ENCODE peak calls at places on chromosomes 13 and 19, in four cellular contexts. One of them, this sample, is unnamed.

GRCh38 chr19:30224689-30225606 is 147.2 kb upstream of the ZNF536 start:
- DNase-seq in fibroblast of lung: no peak
- DNase-seq in PC-3: no peak
- DNase-seq in neuronal stem cell: no peak
- DNase-seq in this sample: no peak

GRCh38 chr13:100666124-100666523 is 8.5 kb downstream of the TMTC4 start:
- DNase-seq in PC-3: no peak
- DNase-seq in fibroblast of lung: no peak
- DNase-seq in neuronal stem cell: no peak
- DNase-seq in this sample: no peak

GRCh38 chr19:27746691-27747380 is 1466.1 kb downstream of the UQCRFS1 start:
- DNase-seq in PC-3: peak; percentile 12
- DNase-seq in neuronal stem cell: no peak
- DNase-seq in fibroblast of lung: peak; percentile 38
- DNase-seq in this sample: no peak

GRCh38 chr13:112143046-112143752 is 76.2 kb downstream of the SOX1 start:
- DNase-seq in neuronal stem cell: no peak
- DNase-seq in fibroblast of lung: no peak
- DNase-seq in PC-3: no peak
- DNase-seq in this sample: peak; percentile 1

GRCh38 chr13:95075506-95075905 is 225.7 kb downstream of the ABCC4 start:
- DNase-seq in fibroblast of lung: no peak
- DNase-seq in PC-3: no peak
- DNase-seq in neuronal stem cell: no peak
- DNase-seq in this sample: no peak

GRCh38 chr13:91311491-91311890 is 36.0 kb upstream of the MIR17HG start:
- DNase-seq in neuronal stem cell: no peak
- DNase-seq in PC-3: no peak
- DNase-seq in fibroblast of lung: no peak
- DNase-seq in this sample: no peak

GRCh38 chr19:6610934-6611370 is 20.0 kb upstream of the CD70 start:
- DNase-seq in neuronal stem cell: no peak
- DNase-seq in fibroblast of lung: peak; percentile 99
- DNase-seq in PC-3: peak; percentile 98
- DNase-seq in this sample: peak; percentile 73

GRCh38 chr19:23946569-23946968 is 31.9 kb downstream of the ZNF726 start:
- DNase-seq in neuronal stem cell: no peak
- DNase-seq in PC-3: no peak
- DNase-seq in fibroblast of lung: no peak
- DNase-seq in this sample: no peak

GRCh38 chr13:19586904-19587634 is 25.7 kb upstream of the TPTE2 start:
- DNase-seq in fibroblast of lung: peak; percentile 50
- DNase-seq in PC-3: peak; percentile 87
- DNase-seq in neuronal stem cell: no peak
- DNase-seq in this sample: no peak

GRCh38 chr19:31185261-31185660 is 164.0 kb downstream of the TSHZ3 start:
- DNase-seq in fibroblast of lung: no peak
- DNase-seq in PC-3: no peak
- DNase-seq in neuronal stem cell: no peak
- DNase-seq in this sample: no peak

GRCh38 chr19:31104451-31104850 is 244.8 kb downstream of the TSHZ3 start:
- DNase-seq in fibroblast of lung: no peak
- DNase-seq in PC-3: no peak
- DNase-seq in neuronal stem cell: no peak
- DNase-seq in this sample: no peak

GRCh38 chr19:750640-751423 is at the start of gene MISP:
- DNase-seq in fibroblast of lung: no peak
- DNase-seq in PC-3: peak; percentile 84
- DNase-seq in neuronal stem cell: no peak
- DNase-seq in this sample: peak; percentile 97

GRCh38 chr13:88764103-88764502 is 1092.9 kb downstream of the SLITRK5 start:
- DNase-seq in neuronal stem cell: no peak
- DNase-seq in fibroblast of lung: no peak
- DNase-seq in PC-3: no peak
- DNase-seq in this sample: no peak

GRCh38 chr19:51185069-51185867 is 39.6 kb upstream of the CD33 start:
- DNase-seq in fibroblast of lung: no peak
- DNase-seq in PC-3: no peak
- DNase-seq in neuronal stem cell: no peak
- DNase-seq in this sample: no peak

GRCh38 chr13:50400930-50401553 is 385.8 kb downstream of the KCNRG start:
- DNase-seq in fibroblast of lung: peak; percentile 97
- DNase-seq in neuronal stem cell: no peak
- DNase-seq in PC-3: no peak
- DNase-seq in this sample: no peak

GRCh38 chr19:15296353-15296752 is 36.0 kb downstream of the BRD4 start:
- DNase-seq in PC-3: no peak
- DNase-seq in fibroblast of lung: no peak
- DNase-seq in neuronal stem cell: no peak
- DNase-seq in this sample: no peak

GRCh38 chr13:32938907-32939306 is 77.3 kb upstream of the KL start:
- DNase-seq in PC-3: peak; percentile 24
- DNase-seq in neuronal stem cell: no peak
- DNase-seq in fibroblast of lung: peak; percentile 55
- DNase-seq in this sample: no peak
- H2AFZ ChIP-seq in PC-3: no peak overlapping the region
- H2AFZ ChIP-seq in neuronal stem cell: no peak overlapping the region
- H2AFZ ChIP-seq in fibroblast of lung: no peak overlapping the region
- H2AFZ ChIP-seq in this sample: no peak overlapping the region

GRCh38 chr13:77406644-77407440 is 79.9 kb upstream of the MYCBP2 start:
- DNase-seq in neuronal stem cell: no peak
- DNase-seq in PC-3: no peak
- DNase-seq in fibroblast of lung: no peak
- DNase-seq in this sample: no peak

DNA sequence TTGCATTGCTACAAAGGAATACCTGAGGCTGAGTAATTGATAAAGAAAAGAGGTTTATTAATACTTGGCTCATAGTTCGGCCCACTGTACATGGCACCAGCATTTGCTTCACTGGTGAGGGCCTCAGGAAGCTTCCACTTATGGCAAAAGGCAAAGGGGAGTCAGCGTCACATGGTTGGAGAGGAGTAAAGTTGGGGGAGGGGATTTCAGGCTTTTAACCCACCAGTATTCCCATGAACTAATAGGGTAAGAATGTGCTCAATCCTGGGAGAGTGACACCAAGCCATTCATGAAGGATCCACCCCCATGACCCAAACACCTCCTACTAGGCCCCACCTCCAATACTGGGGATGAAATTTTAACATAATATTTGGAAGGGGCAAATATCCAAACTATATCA is 82.5 kb upstream of the MYCBP2 start:
- DNase-seq in fibroblast of lung: no peak
- DNase-seq in PC-3: no peak
- DNase-seq in neuronal stem cell: no peak
- DNase-seq in this sample: no peak
- H2AFZ ChIP-seq in fibroblast of lung: no peak overlapping the region
- H2AFZ ChIP-seq in PC-3: no peak overlapping the region
- H2AFZ ChIP-seq in neuronal stem cell: no peak overlapping the region
- H2AFZ ChIP-seq in this sample: no peak overlapping the region

DNA sequence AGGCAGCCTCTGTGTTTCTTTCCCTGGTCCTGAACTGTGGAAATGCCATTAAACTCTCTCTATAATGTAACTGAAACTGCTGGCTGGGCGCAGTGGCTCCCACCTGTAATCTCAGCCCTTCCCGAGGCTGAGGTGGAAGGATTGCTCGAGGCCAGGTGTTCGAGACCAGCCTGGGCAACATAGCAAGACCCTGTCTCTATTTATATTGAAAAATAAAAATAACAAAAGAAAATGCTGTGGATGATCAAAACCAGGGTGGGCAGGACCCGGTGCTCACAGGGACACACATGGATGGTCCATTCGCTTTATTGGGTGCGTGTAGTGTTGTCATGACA is 3.5 kb downstream of the MPV17L2 start:
- DNase-seq in fibroblast of lung: no peak
- DNase-seq in neuronal stem cell: no peak
- DNase-seq in PC-3: no peak
- DNase-seq in this sample: no peak
- H2AFZ ChIP-seq in fibroblast of lung: no peak overlapping the region
- H2AFZ ChIP-seq in neuronal stem cell: no peak overlapping the region
- H2AFZ ChIP-seq in PC-3: no peak overlapping the region
- H2AFZ ChIP-seq in this sample: no peak overlapping the region

GRCh38 chr19:17450264-17451075 is 2.0 kb upstream of the TMEM221 start:
- DNase-seq in neuronal stem cell: no peak
- DNase-seq in PC-3: peak; percentile 95
- DNase-seq in fibroblast of lung: no peak
- DNase-seq in this sample: peak; percentile 94
- H2AFZ ChIP-seq in neuronal stem cell: no peak overlapping the region
- H2AFZ ChIP-seq in PC-3: peak overlapping the region; percentile 52
- H2AFZ ChIP-seq in fibroblast of lung: no peak overlapping the region
- H2AFZ ChIP-seq in this sample: peak overlapping the region; percentile 1

This sample was measured in PC-9.